ENCODE peak calls at places on chromosomes 1 and 21, in five cellular contexts. L is body of pancreas; Q is Panc1; I is IMR-90; P is CD4-positive, alpha-beta memory T cell. X is an unnamed sample. For H3K4me1, the result is how much of the 10 kb centered on the place peaks cover.

GRCh38 chr1:205028954-205029353 is 14.1 kb upstream of the CNTN2 start:
- DNase-seq in Q (no peak), L (no peak), P (no peak), I (no peak), X (no peak)

GRCh38 chr1:28112388-28113311 is 24.2 kb upstream of the EYA3 start:
- DNase-seq in L (peak), P (no peak), I (peak), Q (no peak), X (no peak)

GRCh38 chr1:201692307-201693018 is 136.5 kb upstream of the IPO9 start:
- DNase-seq in Q (no peak), L (no peak), P (no peak), I (no peak), X (no peak)

GRCh38 chr1:224644553-224645154 is 28.5 kb downstream of the CNIH3 start:
- DNase-seq in Q (peak), L (peak), P (peak), I (peak), X (peak)

GRCh38 chr1:61109158-61109557 is 26.8 kb downstream of the NFIA start:
- DNase-seq in Q (no peak), I (no peak), L (peak), P (no peak), X (no peak)

GRCh38 chr1:18091660-18092446 is 15.7 kb upstream of the IGSF21 start:
- DNase-seq in Q (no peak), P (no peak), L (no peak), I (peak), X (no peak)

GRCh38 chr1:117015701-117016100 is 14.1 kb downstream of the CD101 start:
- DNase-seq in I (no peak), L (no peak), Q (no peak), P (no peak), X (no peak)

GRCh38 chr1:30407030-30407861 is 316.1 kb downstream of the MATN1 start:
- DNase-seq in L (no peak), Q (no peak), I (no peak), P (no peak), X (no peak)

GRCh38 chr1:154206212-154206611 is at the start of gene CFAP141:
- DNase-seq in L (no peak), P (peak), I (peak), Q (no peak), X (no peak)

GRCh38 chr1:192609110-192610079 is 26.6 kb upstream of the RGS13 start:
- DNase-seq in L (peak), Q (no peak), P (peak), I (no peak), X (no peak)

GRCh38 chr1:205373022-205373421 is 16.3 kb upstream of the KLHDC8A start:
- DNase-seq in Q (no peak), P (no peak), I (peak), L (no peak), X (no peak)

GRCh38 chr21:43585924-43586411 is 73.3 kb downstream of the HSF2BP start:
- DNase-seq in Q (peak), I (peak), L (peak), P (no peak), X (peak)

GRCh38 chr1:60169206-60169605 is 95.6 kb upstream of the C1orf87 start:
- DNase-seq in L (no peak), P (no peak), I (no peak), Q (no peak), X (no peak)

GRCh38 chr1:115670476-115671175 is 28.9 kb downstream of the VANGL1 start:
- DNase-seq in Q (no peak), I (peak), P (no peak), L (peak), X (no peak)

GRCh38 chr21:29265690-29266479 is 32.8 kb upstream of the BACH1 start:
- DNase-seq in L (no peak), P (no peak), Q (no peak), I (no peak), X (no peak)

GRCh38 chr1:24560361-24560760 is 4.5 kb downstream of the NCMAP start:
- DNase-seq in I (no peak), P (no peak), L (no peak), Q (no peak), X (no peak)

GRCh38 chr1:29320541-29320940 is 84.2 kb downstream of the PTPRU start:
- DNase-seq in L (no peak), I (no peak), Q (no peak), P (no peak), X (no peak)

GRCh38 chr1:29321176-29321575 is 84.9 kb downstream of the PTPRU start:
- DNase-seq in Q (no peak), P (no peak), L (no peak), I (no peak), X (no peak)

GRCh38 chr1:29323636-29324035 is 87.3 kb downstream of the PTPRU start:
- DNase-seq in Q (no peak), P (no peak), L (no peak), I (no peak), X (no peak)

GRCh38 chr1:29322861-29323585 is 86.7 kb downstream of the PTPRU start:
- DNase-seq in P (no peak), Q (no peak), I (no peak), L (no peak), X (no peak)

GRCh38 chr1:29322147-29322694 is 85.9 kb downstream of the PTPRU start:
- DNase-seq in P (no peak), L (no peak), Q (no peak), I (no peak), X (no peak)
- H3K4me1 ChIP-seq in P (under half), L (under half), Q (under half), I (under half), X (under half)

GRCh38 chr1:110876748-110877341 is 3.9 kb downstream of the CD53 start:
- DNase-seq in Q (no peak), P (no peak), I (no peak), L (no peak), X (no peak)
- H3K4me1 ChIP-seq in Q (under half), P (half or more), I (under half), L (under half), X (under half)

GRCh38 chr1:211326528-211327340 is at the start of gene TRAF5:
- DNase-seq in I (peak), Q (no peak), P (peak), L (peak), X (no peak)

GRCh38 chr1:211328084-211328694 is 1.6 kb downstream of the TRAF5 start:
- DNase-seq in Q (no peak), L (no peak), I (no peak), P (no peak), X (no peak)

GRCh38 chr1:211328866-211329265 is 2.2 kb downstream of the TRAF5 start:
- DNase-seq in I (no peak), Q (no peak), L (no peak), P (no peak), X (no peak)

GRCh38 chr1:211326140-211326527 is 499 bp upstream of the TRAF5 start:
- DNase-seq in Q (peak), I (no peak), L (no peak), P (no peak), X (no peak)

GRCh38 chr1:211327341-211327921 is 798 bp downstream of the TRAF5 start:
- DNase-seq in L (peak), I (peak), Q (no peak), P (peak), X (no peak)
- H3K4me1 ChIP-seq in L (half or more), I (under half), Q (under half), P (half or more), X (under half)

GRCh38 chr1:161730050-161730564 is 8.8 kb downstream of the FCRLB start:
- DNase-seq in P (no peak), I (peak), L (no peak), Q (no peak), X (no peak)

GRCh38 chr1:161735837-161736236 is 13.7 kb upstream of the DUSP12 start:
- DNase-seq in P (no peak), Q (no peak), I (no peak), L (no peak), X (no peak)

GRCh38 chr1:161733526-161733925 is 12.2 kb downstream of the FCRLB start:
- DNase-seq in I (peak), P (no peak), Q (no peak), L (no peak), X (no peak)

GRCh38 chr1:161731241-161731640 is 9.9 kb downstream of the FCRLB start:
- DNase-seq in I (no peak), Q (no peak), L (no peak), P (no peak), X (no peak)

DNA sequence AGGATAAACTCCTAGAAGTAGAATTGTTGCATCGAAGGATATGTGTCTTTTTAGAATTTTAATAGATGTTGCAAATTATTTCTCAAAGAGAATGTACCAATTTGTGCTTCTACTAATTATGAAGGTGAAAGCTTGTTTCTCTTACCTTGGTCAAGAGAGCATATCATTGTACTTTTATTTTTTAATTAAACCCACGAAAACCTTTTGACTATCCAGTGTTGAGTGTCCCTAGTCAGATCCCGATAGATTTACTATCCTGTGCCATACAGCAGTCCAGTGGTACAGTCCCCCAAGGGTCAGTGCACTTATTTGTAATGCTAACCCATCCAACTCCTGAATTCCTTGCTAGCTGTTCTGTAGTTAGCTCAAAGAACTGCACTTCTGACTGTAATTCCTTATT is 11.0 kb downstream of the FCRLB start:
- DNase-seq in P (no peak), L (no peak), I (no peak), Q (no peak), X (no peak)
- H3K4me1 ChIP-seq in P (under half), L (under half), I (under half), Q (under half), X (under half)

GRCh38 chr21:45979141-45979631 is 2.4 kb upstream of the COL6A1 start:
- DNase-seq in P (no peak), L (no peak), Q (no peak), I (no peak), X (no peak)

GRCh38 chr21:45975017-45975595 is 6.5 kb upstream of the COL6A1 start:
- DNase-seq in Q (no peak), P (no peak), I (peak), L (no peak), X (no peak)

GRCh38 chr21:45977396-45977795 is 4.2 kb upstream of the COL6A1 start:
- DNase-seq in L (no peak), P (no peak), I (no peak), Q (no peak), X (no peak)

GRCh38 chr21:45974073-45975016 is 7.2 kb upstream of the COL6A1 start:
- DNase-seq in P (no peak), I (peak), L (peak), Q (no peak), X (no peak)

DNA sequence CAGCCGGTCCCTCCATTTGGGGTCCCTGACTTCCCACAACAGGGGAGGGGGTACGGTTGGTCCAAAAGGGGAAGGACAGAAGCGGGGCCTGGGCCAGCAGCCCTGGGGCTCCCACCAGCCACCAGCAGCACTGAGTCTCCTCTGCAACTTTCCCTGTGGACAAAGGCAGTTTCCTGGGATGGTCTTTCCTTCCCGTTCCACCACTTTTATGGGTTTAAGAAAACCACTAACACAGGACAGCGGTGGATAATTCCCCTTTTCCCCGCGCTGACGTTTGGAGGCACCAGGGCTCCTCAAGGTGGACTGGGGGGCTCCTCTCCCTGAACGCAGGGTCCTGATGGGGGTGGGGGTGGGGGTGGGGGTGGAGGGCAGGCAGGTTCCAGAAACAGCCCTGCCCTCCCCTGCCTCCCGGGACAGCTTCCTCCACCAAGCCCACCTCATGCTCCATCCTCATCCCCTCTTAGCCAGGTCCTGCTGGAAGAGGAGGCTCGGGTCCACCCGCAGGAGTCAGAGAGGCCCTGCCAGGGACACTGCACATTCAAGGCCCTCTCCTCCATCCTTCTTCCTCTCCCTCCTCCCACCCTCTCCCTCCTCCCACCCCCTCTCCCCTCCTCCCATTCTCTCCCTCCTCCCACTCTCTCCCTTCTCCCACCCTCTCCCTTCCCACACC is 4.8 kb upstream of the COL6A1 start:
- DNase-seq in P (no peak), I (no peak), L (no peak), Q (no peak), X (no peak)
- H3K4me1 ChIP-seq in P (half or more), I (under half), L (under half), Q (under half), X (under half)

GRCh38 chr1:40383488-40384412 is 10.2 kb downstream of the SMAP2 start:
- DNase-seq in Q (no peak), P (no peak), I (peak), L (peak), X (no peak)

GRCh38 chr1:40381268-40382109 is 8.0 kb downstream of the SMAP2 start:
- DNase-seq in Q (no peak), L (no peak), P (peak), I (no peak), X (no peak)

GRCh38 chr1:40382110-40382464 is 8.6 kb downstream of the SMAP2 start:
- DNase-seq in P (no peak), L (no peak), Q (no peak), I (no peak), X (no peak)

GRCh38 chr1:40383095-40383487 is 9.6 kb downstream of the SMAP2 start:
- DNase-seq in I (no peak), L (peak), P (no peak), Q (peak), X (no peak)

GRCh38 chr1:40382601-40383000 is 9.1 kb downstream of the SMAP2 start:
- DNase-seq in Q (no peak), I (no peak), L (peak), P (no peak), X (no peak)
- H3K4me1 ChIP-seq in Q (half or more), I (under half), L (half or more), P (half or more), X (under half)

X was measured in iPS DF 6.9.